ENCODE peak calls at places on chromosomes 12 and 14, in ten cellular contexts. A is aorta; V is NCI-H1417; B is CD8-positive, alpha-beta memory T cell; J is cerebellum; Z is HFF-Myc; O is AG10803; H is tibial artery; E is mucosa of descending colon; W is activated T-helper 1 cell treated with Interleukin-2 at 50 U/mL for 16 hours. Y is an unnamed sample.
A peak's percentile ranks its signal among the peaks of the same experiment; 100 is the strongest.

GRCh38 chr12:68118096-68118755 is 41.3 kb downstream of the IFNG start:
- DNase-seq in W (no peak), A (no peak), J (no peak), O (no peak), H (no peak), B (no peak), E (no peak), Z (no peak), V (no peak), Y (no peak)

GRCh38 chr14:69487771-69488170 is 3.2 kb downstream of the PLEKHD1 start:
- DNase-seq in A (no peak), H (no peak), E (no peak), B (no peak), O (no peak), J (no peak), W (no peak), V (no peak), Z (no peak), Y (no peak)

GRCh38 chr14:65229431-65230286 is 127.3 kb upstream of the MAX start:
- DNase-seq in Z (no peak), V (peak; percentile 77), W (no peak), O (peak; percentile 55), J (no peak), H (no peak), B (no peak), A (peak; percentile 54), E (peak; percentile 57), Y (peak; percentile 40)

GRCh38 chr14:92719890-92720323 is 28.5 kb downstream of the LGMN start:
- DNase-seq in B (no peak), O (peak; percentile 37), A (peak; percentile 44), W (no peak), Z (no peak), E (peak; percentile 54), H (peak; percentile 54), V (peak; percentile 8), J (no peak), Y (no peak)

GRCh38 chr14:94329857-94330256 is 6.7 kb upstream of the SERPINA6 start:
- DNase-seq in E (no peak), V (no peak), Z (no peak), J (no peak), B (no peak), A (no peak), O (no peak), H (no peak), W (no peak), Y (no peak)

GRCh38 chr12:131943389-131943788 is 6.4 kb upstream of the EP400 start:
- DNase-seq in H (no peak), Z (no peak), B (no peak), O (no peak), W (no peak), E (no peak), J (no peak), V (no peak), A (no peak), Y (no peak)

GRCh38 chr14:101153691-101154090 is 250.2 kb upstream of the RTL1 start:
- DNase-seq in J (no peak), A (no peak), B (no peak), Z (no peak), H (no peak), O (no peak), E (no peak), W (no peak), V (no peak), Y (no peak)

GRCh38 chr14:53295985-53296582 is 143.0 kb upstream of the DDHD1 start:
- DNase-seq in E (no peak), Z (no peak), B (no peak), V (peak; percentile 85), J (peak; percentile 41), W (no peak), O (peak; percentile 42), A (no peak), H (no peak), Y (no peak)

GRCh38 chr12:108685469-108686247 is 45.7 kb downstream of the CORO1C start:
- DNase-seq in E (no peak), Z (no peak), B (no peak), W (no peak), V (peak; percentile 34), J (no peak), O (no peak), H (no peak), A (no peak), Y (no peak)

GRCh38 chr12:104263580-104264358 is 39.8 kb upstream of the EID3 start:
- DNase-seq in H (no peak), V (peak; percentile 79), W (no peak), J (no peak), E (no peak), O (peak; percentile 95), B (no peak), A (no peak), Z (peak; percentile 94), Y (no peak)

GRCh38 chr14:55582741-55583140 is 2.7 kb downstream of the KTN1 start:
- DNase-seq in V (no peak), Z (no peak), J (no peak), A (no peak), B (no peak), O (no peak), H (no peak), E (no peak), W (no peak), Y (no peak)

GRCh38 chr12:111842556-111843396 is 748 bp downstream of the MAPKAPK5 start:
- DNase-seq in B (peak; percentile 14), H (no peak), J (peak; percentile 13), Z (no peak), V (peak; percentile 65), A (no peak), E (peak; percentile 80), W (no peak), O (peak; percentile 5), Y (peak; percentile 12)

GRCh38 chr12:32151081-32151480 is 44.4 kb downstream of the BICD1 start:
- DNase-seq in J (peak; percentile 46), V (no peak), H (no peak), A (no peak), E (no peak), Z (no peak), B (no peak), O (no peak), W (no peak), Y (no peak)

GRCh38 chr12:75827061-75827460 is 204.5 kb downstream of the PHLDA1 start:
- DNase-seq in Z (no peak), O (no peak), B (no peak), W (no peak), V (no peak), H (no peak), A (no peak), J (no peak), E (no peak), Y (no peak)

GRCh38 chr14:68386950-68387779 is 405.7 kb downstream of the ZFP36L1 start:
- DNase-seq in W (no peak), A (no peak), O (peak; percentile 49), Z (no peak), V (no peak), H (no peak), J (peak; percentile 15), E (no peak), B (no peak), Y (no peak)

GRCh38 chr14:104678346-104678745 is 11.1 kb upstream of the INF2 start:
- DNase-seq in H (no peak), B (no peak), O (peak; percentile 25), E (no peak), A (peak; percentile 64), Z (no peak), V (peak; percentile 80), J (no peak), W (no peak), Y (no peak)

GRCh38 chr12:49903700-49904423 is at the start of gene FAIM2:
- DNase-seq in E (peak; percentile 46), V (peak; percentile 90), W (peak; percentile 29), B (no peak), O (peak; percentile 73), J (peak; percentile 95), Z (no peak), H (peak; percentile 56), A (peak; percentile 71), Y (peak; percentile 68)

GRCh38 chr14:102057480-102058114 is 29.2 kb downstream of the HSP90AA1 start:
- DNase-seq in H (no peak), J (no peak), O (no peak), W (no peak), B (peak; percentile 3), E (no peak), V (no peak), Z (no peak), A (no peak), Y (no peak)

GRCh38 chr12:47267571-47267970 is 187.8 kb upstream of the AMIGO2 start:
- DNase-seq in V (no peak), E (no peak), B (no peak), J (no peak), W (no peak), A (no peak), Z (no peak), H (no peak), O (peak; percentile 53), Y (no peak)

GRCh38 chr14:20618328-20618749 is 23.2 kb downstream of the OR6S1 start:
- DNase-seq in H (no peak), J (no peak), V (no peak), A (no peak), E (no peak), W (no peak), Z (no peak), B (no peak), O (no peak), Y (no peak)

GRCh38 chr14:68627868-68628604 is 164.8 kb downstream of the ZFP36L1 start:
- DNase-seq in B (no peak), Z (no peak), W (peak; percentile 40), O (no peak), A (peak; percentile 63), E (peak; percentile 83), V (peak; percentile 12), J (peak; percentile 36), H (no peak), Y (peak; percentile 52)

GRCh38 chr12:119061208-119061796 is 80.0 kb downstream of the SRRM4 start:
- DNase-seq in A (peak; percentile 62), O (peak; percentile 9), Z (peak; percentile 14), H (peak; percentile 23), V (no peak), W (no peak), E (peak; percentile 41), J (no peak), B (no peak), Y (no peak)

GRCh38 chr12:71763682-71764379 is 9.2 kb downstream of the RAB21 start:
- DNase-seq in A (no peak), B (no peak), W (no peak), Z (no peak), V (no peak), H (no peak), J (no peak), O (no peak), E (no peak), Y (no peak)

GRCh38 chr14:53938126-53938671 is 18.4 kb downstream of the BMP4 start:
- DNase-seq in A (no peak), J (no peak), W (no peak), B (no peak), Z (no peak), V (no peak), E (no peak), O (no peak), H (no peak), Y (no peak)